ENCODE peak calls at places on chromosomes 4 and X, in four cellular contexts. V, I, P and Z are unnamed samples.

GRCh38 chr4:120753854-120754253 is 168.7 kb downstream of the PRDM5 start:
- DNase-seq in V (no peak), P (no peak), I (no peak), Z (peak)

GRCh38 chr4:56611501-56611900 is 69.6 kb downstream of the HOPX start:
- DNase-seq in I (no peak), V (peak), P (no peak), Z (no peak)

GRCh38 chrX:143437439-143437838 is 79.8 kb downstream of the SPANXN3 start:
- DNase-seq in V (no peak), P (no peak), I (no peak), Z (peak)

GRCh38 chrX:109475174-109475891 is 6.6 kb downstream of the GUCY2F start:
- DNase-seq in I (peak), V (peak), P (no peak), Z (peak)

GRCh38 chr4:33512397-33512796 is 2731.9 kb downstream of the ARAP2 start:
- DNase-seq in I (no peak), V (peak), P (no peak), Z (no peak)

GRCh38 chr4:158285429-158286216 is 75.3 kb downstream of the TMEM144 start:
- DNase-seq in V (no peak), P (no peak), I (no peak), Z (no peak)

GRCh38 chr4:126733301-126733700 is 899.5 kb upstream of the INTU start:
- DNase-seq in P (no peak), I (no peak), V (no peak), Z (no peak)

GRCh38 chr4:7807351-7807921 is 132.2 kb downstream of the AFAP1 start:
- DNase-seq in P (no peak), I (no peak), V (no peak), Z (no peak)

GRCh38 chrX:29431895-29432294 is 783.5 kb upstream of the MAGEB2 start:
- DNase-seq in P (no peak), V (peak), I (no peak), Z (no peak)

GRCh38 chr4:8316911-8317351 is 47.4 kb downstream of the HTRA3 start:
- DNase-seq in I (no peak), P (no peak), V (no peak), Z (no peak)

GRCh38 chr4:188015025-188015778 is 19.6 kb downstream of the ZFP42 start:
- DNase-seq in V (peak), P (no peak), I (no peak), Z (no peak)

GRCh38 chrX:94662665-94663064 is 988.7 kb downstream of the FAM133A start:
- DNase-seq in V (no peak), I (no peak), P (no peak), Z (no peak)

GRCh38 chr4:140156529-140157171 is 2.7 kb upstream of the MAML3 start:
- DNase-seq in P (no peak), V (no peak), I (peak), Z (no peak)

GRCh38 chr4:8045909-8046308 is 106.2 kb upstream of the AFAP1 start:
- DNase-seq in P (no peak), I (no peak), V (no peak), Z (no peak)

GRCh38 chr4:142976482-142976881 is 130.4 kb upstream of the INPP4B start:
- DNase-seq in V (no peak), I (no peak), P (no peak), Z (no peak)

GRCh38 chr4:6331018-6331417 is 61.4 kb downstream of the WFS1 start:
- DNase-seq in I (peak), P (no peak), V (peak), Z (no peak)

GRCh38 chr4:91502365-91502764 is 801.4 kb upstream of the GRID2 start:
- DNase-seq in V (no peak), I (no peak), P (no peak), Z (no peak)

GRCh38 chrX:101071585-101071984 is 7.1 kb upstream of the TMEM35A start:
- DNase-seq in I (no peak), V (no peak), P (no peak), Z (no peak)

GRCh38 chr4:154310578-154310977 is 181.0 kb downstream of the DCHS2 start:
- DNase-seq in V (no peak), I (no peak), P (no peak), Z (no peak)

GRCh38 chr4:15963568-15963967 is 593 bp upstream of the FGFBP2 start:
- DNase-seq in V (no peak), I (peak), P (no peak), Z (no peak)

GRCh38 chr4:142435599-142436235 is 410.4 kb downstream of the INPP4B start:
- DNase-seq in V (no peak), P (no peak), I (no peak), Z (no peak)

GRCh38 chr4:108433832-108434231 is 186.5 kb upstream of the RPL34 start:
- DNase-seq in P (no peak), I (no peak), V (peak), Z (no peak)

GRCh38 chrX:74422576-74423288 is 1.4 kb downstream of the SLC16A2 start:
- DNase-seq in I (peak), V (peak), P (no peak), Z (peak)

GRCh38 chrX:129931411-129932136 is 25.6 kb downstream of the UTP14A start:
- DNase-seq in I (peak), P (no peak), V (peak), Z (peak)

GRCh38 chrX:120452131-120452530 is 17.0 kb downstream of the LAMP2 start:
- DNase-seq in V (peak), I (no peak), P (no peak), Z (peak)

GRCh38 chr4:1312821-1313640 is 23.3 kb downstream of the MAEA start:
- DNase-seq in V (no peak), P (no peak), I (no peak), Z (no peak)

GRCh38 chrX:107894038-107894437 is 68.4 kb downstream of the MID2 start:
- DNase-seq in I (no peak), V (peak), P (no peak), Z (peak)

GRCh38 chrX:68650491-68650890 is 3.0 kb downstream of the STARD8 start:
- DNase-seq in V (peak), I (no peak), P (no peak), Z (no peak)